ENCODE peak calls at places on chromosomes 6 and 20, in seven cellular contexts. A is endothelial cell of umbilical vein, G is sigmoid colon, X is GM12878, Z is HCT116, M is stomach, W is breast epithelium. F is an unnamed sample.

GRCh38 chr6:32835167-32835893 is 3.2 kb downstream of the TAP2 start:
- DNase-seq in A (no peak), G (no peak), X (no peak), Z (no peak), M (no peak), W (no peak), F (no peak)

GRCh38 chr20:51631011-51631950 is 88.8 kb upstream of the NFATC2 start:
- DNase-seq in A (peak; percentile 100), G (peak; percentile 94), X (no peak), Z (peak; percentile 91), M (no peak), W (peak; percentile 80), F (peak; percentile 86)

GRCh38 chr6:5102266-5102970 is 17.3 kb downstream of the PPP1R3G start:
- DNase-seq in A (no peak), G (peak; percentile 44), X (no peak), Z (no peak), M (no peak), W (no peak), F (peak; percentile 12)

GRCh38 chr6:151081658-151082057 is 158.1 kb upstream of the AKAP12 start:
- DNase-seq in A (no peak), G (no peak), X (no peak), Z (no peak), M (no peak), W (no peak), F (no peak)

GRCh38 chr6:39348740-39349139 is 26.2 kb upstream of the KCNK16 start:
- DNase-seq in A (no peak), G (no peak), X (no peak), Z (no peak), M (no peak), W (no peak), F (no peak)

GRCh38 chr6:112310439-112311154 is 36.5 kb upstream of the RFPL4B start:
- DNase-seq in A (no peak), G (no peak), X (no peak), Z (no peak), M (no peak), W (no peak), F (no peak)

GRCh38 chr6:146441907-146442306 is 101.7 kb upstream of the RAB32 start:
- DNase-seq in A (no peak), G (no peak), X (no peak), Z (no peak), M (no peak), W (no peak), F (no peak)

GRCh38 chr6:100704941-100705340 is 176.2 kb downstream of the ASCC3 start:
- DNase-seq in A (no peak), G (no peak), X (no peak), Z (no peak), M (no peak), W (no peak), F (no peak)

GRCh38 chr6:75201076-75201475 is 4.8 kb downstream of the COL12A1 start:
- DNase-seq in A (no peak), G (no peak), X (no peak), Z (no peak), M (no peak), W (no peak), F (no peak)

GRCh38 chr20:1841554-1842140 is 53.6 kb upstream of the SIRPA start:
- DNase-seq in A (no peak), G (peak; percentile 93), X (no peak), Z (no peak), M (no peak), W (peak; percentile 57), F (no peak)

GRCh38 chr6:29946787-29947186 is 4.5 kb downstream of the HLA-A start:
- DNase-seq in A (no peak), G (no peak), X (no peak), Z (no peak), M (no peak), W (no peak), F (no peak)

DNA sequence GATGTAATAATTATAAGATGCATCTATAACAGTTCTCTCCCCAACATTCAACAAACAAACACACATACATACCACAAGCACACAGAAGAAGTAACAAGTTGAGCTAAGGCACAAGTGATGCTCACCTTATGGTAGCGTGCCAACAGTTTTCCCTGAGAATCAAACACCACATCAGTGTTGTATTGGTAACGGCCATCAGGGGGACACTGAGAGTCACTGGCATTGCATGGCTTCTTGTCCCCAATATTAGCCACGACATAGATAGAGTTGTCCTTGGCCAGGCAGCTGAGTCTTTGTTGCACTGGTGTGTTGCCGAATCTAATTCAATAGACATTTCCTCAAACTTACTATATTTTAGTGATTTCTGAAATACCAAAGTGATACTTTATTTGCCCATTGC is 14.8 kb upstream of the VNN1 start:
- DNase-seq in A (no peak), G (no peak), X (no peak), Z (no peak), M (no peak), W (no peak), F (no peak)
- TF ChIP-seq CTCF in A (no peak), G (no peak), X (no peak), Z (peak; percentile 50), M (no peak), W (no peak), F (no peak)

GRCh38 chr20:53914861-53915458 is 155.4 kb downstream of the BCAS1 start:
- DNase-seq in A (peak; percentile 39), G (no peak), X (no peak), Z (no peak), M (no peak), W (no peak), F (peak; percentile 34)

GRCh38 chr20:53914091-53914860 is 156.1 kb downstream of the BCAS1 start:
- DNase-seq in A (no peak), G (no peak), X (no peak), Z (no peak), M (no peak), W (no peak), F (peak; percentile 43)

GRCh38 chr20:53916173-53916512 is 154.3 kb downstream of the BCAS1 start:
- DNase-seq in A (no peak), G (no peak), X (no peak), Z (no peak), M (no peak), W (no peak), F (no peak)

GRCh38 chr20:53917145-53918009 is 153.0 kb downstream of the BCAS1 start:
- DNase-seq in A (peak; percentile 70), G (peak; percentile 77), X (peak; percentile 93), Z (no peak), M (peak; percentile 44), W (peak; percentile 75), F (peak; percentile 85)

GRCh38 chr20:53915459-53916172 is 154.8 kb downstream of the BCAS1 start:
- DNase-seq in A (peak; percentile 96), G (peak; percentile 96), X (peak; percentile 89), Z (peak; percentile 72), M (peak; percentile 97), W (peak; percentile 93), F (peak; percentile 97)
- TF ChIP-seq POLR2A in A (no peak), G (no peak), X (peak; percentile 31), Z (no peak), M (no peak), W (no peak), F (no peak)

GRCh38 chr20:31711416-31712111 is 11.1 kb downstream of the BCL2L1 start:
- DNase-seq in A (no peak), G (no peak), X (no peak), Z (no peak), M (no peak), W (no peak), F (no peak)

GRCh38 chr20:31708839-31709534 is 13.7 kb downstream of the BCL2L1 start:
- DNase-seq in A (no peak), G (peak; percentile 50), X (no peak), Z (no peak), M (peak; percentile 57), W (no peak), F (no peak)

GRCh38 chr20:31712112-31712553 is 10.5 kb downstream of the BCL2L1 start:
- DNase-seq in A (no peak), G (peak; percentile 65), X (no peak), Z (no peak), M (peak; percentile 69), W (peak; percentile 71), F (no peak)

GRCh38 chr20:31709939-31710338 is 12.7 kb downstream of the BCL2L1 start:
- DNase-seq in A (no peak), G (peak; percentile 42), X (no peak), Z (no peak), M (no peak), W (no peak), F (no peak)

GRCh38 chr20:31710423-31711250 is 12.0 kb downstream of the BCL2L1 start:
- DNase-seq in A (no peak), G (peak; percentile 56), X (no peak), Z (no peak), M (peak; percentile 76), W (peak; percentile 89), F (no peak)
- TF ChIP-seq POLR2AphosphoS5 in A (no peak), G (no peak), X (no peak), Z (no peak), M (no peak), W (no peak), F (peak; percentile 17)

GRCh38 chr6:31249184-31249583 is 22.7 kb downstream of the HLA-C start:
- DNase-seq in A (no peak), G (no peak), X (no peak), Z (no peak), M (no peak), W (no peak), F (no peak)

GRCh38 chr6:31247813-31248212 is 24.1 kb downstream of the HLA-C start:
- DNase-seq in A (no peak), G (no peak), X (no peak), Z (no peak), M (no peak), W (no peak), F (no peak)

GRCh38 chr6:31252625-31253024 is 19.3 kb downstream of the HLA-C start:
- DNase-seq in A (no peak), G (no peak), X (no peak), Z (no peak), M (no peak), W (no peak), F (no peak)
- TF ChIP-seq CTCF in A (no peak), G (no peak), X (no peak), Z (peak; percentile 14), M (no peak), W (no peak), F (no peak)

F was measured in suprapubic skin.